ENCODE peak calls at places on chromosomes 2 and 18, in seven cellular contexts. One of them, this sample, is unnamed.
A peak's percentile ranks its signal among the peaks of the same experiment; 100 is the strongest.

GRCh38 chr2:231190531-231191197 is 7.8 kb upstream of the ARMC9 start:
- DNase-seq in HS-5: no peak
- DNase-seq in caudate nucleus: no peak
- DNase-seq in A172: no peak
- DNase-seq in LoVo: no peak
- DNase-seq in T-helper 9 cell: no peak
- DNase-seq in neural progenitor cell: peak; percentile 66
- DNase-seq in this sample: peak; percentile 27

GRCh38 chr2:160055726-160056108 is 6.7 kb downstream of the PLA2R1 start:
- DNase-seq in HS-5: no peak
- DNase-seq in caudate nucleus: no peak
- DNase-seq in A172: no peak
- DNase-seq in LoVo: no peak
- DNase-seq in T-helper 9 cell: no peak
- DNase-seq in neural progenitor cell: no peak
- DNase-seq in this sample: no peak

GRCh38 chr2:8661235-8661634 is 20.6 kb upstream of the ID2 start:
- DNase-seq in HS-5: no peak
- DNase-seq in caudate nucleus: no peak
- DNase-seq in A172: no peak
- DNase-seq in LoVo: no peak
- DNase-seq in T-helper 9 cell: no peak
- DNase-seq in neural progenitor cell: no peak
- DNase-seq in this sample: no peak

GRCh38 chr2:161418715-161419337 is 2.7 kb downstream of the TBR1 start:
- DNase-seq in HS-5: no peak
- DNase-seq in caudate nucleus: no peak
- DNase-seq in A172: no peak
- DNase-seq in LoVo: no peak
- DNase-seq in T-helper 9 cell: no peak
- DNase-seq in neural progenitor cell: peak; percentile 82
- DNase-seq in this sample: no peak

GRCh38 chr2:234745347-234745746 is 206.5 kb upstream of the SH3BP4 start:
- DNase-seq in HS-5: no peak
- DNase-seq in caudate nucleus: no peak
- DNase-seq in A172: no peak
- DNase-seq in LoVo: no peak
- DNase-seq in T-helper 9 cell: no peak
- DNase-seq in neural progenitor cell: no peak
- DNase-seq in this sample: no peak

GRCh38 chr2:132980304-132980703 is 310.3 kb upstream of the LYPD1 start:
- DNase-seq in HS-5: no peak
- DNase-seq in caudate nucleus: no peak
- DNase-seq in A172: no peak
- DNase-seq in LoVo: no peak
- DNase-seq in T-helper 9 cell: no peak
- DNase-seq in neural progenitor cell: no peak
- DNase-seq in this sample: no peak

GRCh38 chr2:45287040-45287439 is 277.8 kb upstream of the SIX2 start:
- DNase-seq in HS-5: no peak
- DNase-seq in caudate nucleus: no peak
- DNase-seq in A172: no peak
- DNase-seq in LoVo: no peak
- DNase-seq in T-helper 9 cell: no peak
- DNase-seq in neural progenitor cell: no peak
- DNase-seq in this sample: no peak

GRCh38 chr2:165876712-165877111 is 76.9 kb downstream of the TTC21B start:
- DNase-seq in HS-5: no peak
- DNase-seq in caudate nucleus: no peak
- DNase-seq in A172: no peak
- DNase-seq in LoVo: no peak
- DNase-seq in T-helper 9 cell: no peak
- DNase-seq in neural progenitor cell: no peak
- DNase-seq in this sample: no peak

GRCh38 chr2:182595650-182596049 is 120.4 kb upstream of the DNAJC10 start:
- DNase-seq in HS-5: no peak
- DNase-seq in caudate nucleus: no peak
- DNase-seq in A172: no peak
- DNase-seq in LoVo: no peak
- DNase-seq in T-helper 9 cell: no peak
- DNase-seq in neural progenitor cell: no peak
- DNase-seq in this sample: no peak

GRCh38 chr2:235394278-235394828 is 99.5 kb upstream of the AGAP1 start:
- DNase-seq in HS-5: peak; percentile 97
- DNase-seq in caudate nucleus: no peak
- DNase-seq in A172: peak; percentile 93
- DNase-seq in LoVo: peak; percentile 59
- DNase-seq in T-helper 9 cell: no peak
- DNase-seq in neural progenitor cell: no peak
- DNase-seq in this sample: peak; percentile 52

GRCh38 chr18:23155537-23155936 is 20.3 kb downstream of the CABLES1 start:
- DNase-seq in HS-5: no peak
- DNase-seq in caudate nucleus: no peak
- DNase-seq in A172: no peak
- DNase-seq in LoVo: no peak
- DNase-seq in T-helper 9 cell: no peak
- DNase-seq in neural progenitor cell: no peak
- DNase-seq in this sample: no peak

GRCh38 chr2:43426305-43427031 is 169.4 kb downstream of the THADA start:
- DNase-seq in HS-5: peak; percentile 95
- DNase-seq in caudate nucleus: no peak
- DNase-seq in A172: peak; percentile 95
- DNase-seq in LoVo: peak; percentile 94
- DNase-seq in T-helper 9 cell: peak; percentile 13
- DNase-seq in neural progenitor cell: no peak
- DNase-seq in this sample: peak; percentile 73

GRCh38 chr2:68027959-68028358 is 34.8 kb downstream of the C1D start:
- DNase-seq in HS-5: peak; percentile 35
- DNase-seq in caudate nucleus: no peak
- DNase-seq in A172: peak; percentile 85
- DNase-seq in LoVo: no peak
- DNase-seq in T-helper 9 cell: no peak
- DNase-seq in neural progenitor cell: no peak
- DNase-seq in this sample: no peak

GRCh38 chr2:236862961-236863728 is 222.5 kb upstream of the COPS8 start:
- DNase-seq in HS-5: peak; percentile 90
- DNase-seq in caudate nucleus: peak; percentile 12
- DNase-seq in A172: no peak
- DNase-seq in LoVo: no peak
- DNase-seq in T-helper 9 cell: no peak
- DNase-seq in neural progenitor cell: no peak
- DNase-seq in this sample: no peak

GRCh38 chr2:153912798-153913396 is 41.2 kb downstream of the GALNT13 start:
- DNase-seq in HS-5: no peak
- DNase-seq in caudate nucleus: no peak
- DNase-seq in A172: no peak
- DNase-seq in LoVo: no peak
- DNase-seq in T-helper 9 cell: no peak
- DNase-seq in neural progenitor cell: no peak
- DNase-seq in this sample: no peak

GRCh38 chr2:159185401-159186130 is 100.9 kb downstream of the WDSUB1 start:
- DNase-seq in HS-5: peak; percentile 4
- DNase-seq in caudate nucleus: no peak
- DNase-seq in A172: peak; percentile 23
- DNase-seq in LoVo: peak; percentile 2
- DNase-seq in T-helper 9 cell: no peak
- DNase-seq in neural progenitor cell: peak; percentile 24
- DNase-seq in this sample: peak; percentile 19

GRCh38 chr18:26419746-26420145 is 128.6 kb downstream of the KCTD1 start:
- DNase-seq in HS-5: no peak
- DNase-seq in caudate nucleus: no peak
- DNase-seq in A172: no peak
- DNase-seq in LoVo: no peak
- DNase-seq in T-helper 9 cell: no peak
- DNase-seq in neural progenitor cell: no peak
- DNase-seq in this sample: no peak

GRCh38 chr18:31203086-31203793 is 40.6 kb upstream of the DSC1 start:
- DNase-seq in HS-5: no peak
- DNase-seq in caudate nucleus: no peak
- DNase-seq in A172: no peak
- DNase-seq in LoVo: no peak
- DNase-seq in T-helper 9 cell: no peak
- DNase-seq in neural progenitor cell: no peak
- DNase-seq in this sample: no peak

GRCh38 chr18:48939368-48940097 is 11.2 kb downstream of the SMAD7 start:
- DNase-seq in HS-5: no peak
- DNase-seq in caudate nucleus: no peak
- DNase-seq in A172: no peak
- DNase-seq in LoVo: no peak
- DNase-seq in T-helper 9 cell: no peak
- DNase-seq in neural progenitor cell: peak; percentile 56
- DNase-seq in this sample: peak; percentile 53

GRCh38 chr18:72726201-72726600 is 141.6 kb downstream of the NETO1 start:
- DNase-seq in HS-5: no peak
- DNase-seq in caudate nucleus: no peak
- DNase-seq in A172: no peak
- DNase-seq in LoVo: no peak
- DNase-seq in T-helper 9 cell: no peak
- DNase-seq in neural progenitor cell: no peak
- DNase-seq in this sample: no peak

GRCh38 chr2:20365249-20365817 is 14.7 kb upstream of the PUM2 start:
- DNase-seq in HS-5: peak; percentile 80
- DNase-seq in caudate nucleus: no peak
- DNase-seq in A172: peak; percentile 39
- DNase-seq in LoVo: no peak
- DNase-seq in T-helper 9 cell: no peak
- DNase-seq in neural progenitor cell: no peak
- DNase-seq in this sample: no peak

GRCh38 chr18:6633370-6633769 is 96.1 kb upstream of the ARHGAP28 start:
- DNase-seq in HS-5: no peak
- DNase-seq in caudate nucleus: no peak
- DNase-seq in A172: no peak
- DNase-seq in LoVo: no peak
- DNase-seq in T-helper 9 cell: no peak
- DNase-seq in neural progenitor cell: peak; percentile 68
- DNase-seq in this sample: no peak

GRCh38 chr2:218648473-218649100 is 10.8 kb downstream of the ZNF142 start:
- DNase-seq in HS-5: no peak
- DNase-seq in caudate nucleus: peak; percentile 12
- DNase-seq in A172: peak; percentile 61
- DNase-seq in LoVo: peak; percentile 34
- DNase-seq in T-helper 9 cell: peak; percentile 18
- DNase-seq in neural progenitor cell: peak; percentile 61
- DNase-seq in this sample: peak; percentile 57

GRCh38 chr18:22179631-22180030 is 10.2 kb downstream of the GATA6 start:
- DNase-seq in HS-5: no peak
- DNase-seq in caudate nucleus: no peak
- DNase-seq in A172: no peak
- DNase-seq in LoVo: no peak
- DNase-seq in T-helper 9 cell: no peak
- DNase-seq in neural progenitor cell: no peak
- DNase-seq in this sample: no peak

GRCh38 chr2:53646788-53647187 is 120.8 kb upstream of the CHAC2 start:
- DNase-seq in HS-5: no peak
- DNase-seq in caudate nucleus: no peak
- DNase-seq in A172: no peak
- DNase-seq in LoVo: no peak
- DNase-seq in T-helper 9 cell: no peak
- DNase-seq in neural progenitor cell: no peak
- DNase-seq in this sample: no peak

GRCh38 chr2:18357537-18357936 is 202.9 kb downstream of the RDH14 start:
- DNase-seq in HS-5: no peak
- DNase-seq in caudate nucleus: no peak
- DNase-seq in A172: no peak
- DNase-seq in LoVo: no peak
- DNase-seq in T-helper 9 cell: no peak
- DNase-seq in neural progenitor cell: no peak
- DNase-seq in this sample: no peak

GRCh38 chr2:130390460-130391057 is 34.7 kb downstream of the PTPN18 start:
- DNase-seq in HS-5: no peak
- DNase-seq in caudate nucleus: no peak
- DNase-seq in A172: no peak
- DNase-seq in LoVo: peak; percentile 1
- DNase-seq in T-helper 9 cell: no peak
- DNase-seq in neural progenitor cell: no peak
- DNase-seq in this sample: peak; percentile 35

GRCh38 chr2:66897676-66898280 is 462.9 kb downstream of the MEIS1 start:
- DNase-seq in HS-5: no peak
- DNase-seq in caudate nucleus: no peak
- DNase-seq in A172: no peak
- DNase-seq in LoVo: no peak
- DNase-seq in T-helper 9 cell: no peak
- DNase-seq in neural progenitor cell: no peak
- DNase-seq in this sample: no peak

This sample was measured in Calu3.